ENCODE peak calls at places on chromosomes 3 and 15, in four cellular contexts. S is neural progenitor cell, O is hepatocyte, J is GM23338. N is an unnamed sample.

GRCh38 chr3:51319271-51319670 is 65.8 kb upstream of the MANF start:
- DNase-seq in S (no peak), O (no peak), J (no peak), N (no peak)

GRCh38 chr3:54831091-54831490 is 96.8 kb downstream of the LRTM1 start:
- DNase-seq in S (no peak), O (no peak), J (no peak), N (no peak)

GRCh38 chr3:111723293-111723963 is 128.3 kb upstream of the ZBED2 start:
- DNase-seq in S (no peak), O (no peak), J (no peak), N (no peak)

GRCh38 chr3:178267158-178267838 is 268.9 kb upstream of the KCNMB2 start:
- DNase-seq in S (no peak), O (no peak), J (no peak), N (no peak)

GRCh38 chr3:121542924-121543323 is 2.9 kb downstream of the POLQ start:
- DNase-seq in S (no peak), O (no peak), J (no peak), N (no peak)

GRCh38 chr3:157127831-157128767 is 31.8 kb downstream of the CCNL1 start:
- DNase-seq in S (no peak), O (peak; percentile 88), J (no peak), N (peak; percentile 32)

GRCh38 chr3:32969656-32970055 is 18.2 kb downstream of the CCR4 start:
- DNase-seq in S (no peak), O (peak; percentile 13), J (no peak), N (no peak)

GRCh38 chr15:58698887-58699641 is 50.4 kb downstream of the ADAM10 start:
- DNase-seq in S (no peak), O (no peak), J (no peak), N (peak; percentile 21)

GRCh38 chr3:134281912-134282658 is 31.4 kb upstream of the RYK start:
- DNase-seq in S (no peak), O (no peak), J (peak; percentile 19), N (no peak)

GRCh38 chr3:141955163-141955562 is 78.7 kb downstream of the ATP1B3 start:
- DNase-seq in S (peak; percentile 57), O (no peak), J (no peak), N (no peak)

GRCh38 chr3:52030725-52031330 is 25.5 kb downstream of the DUSP7 start:
- DNase-seq in S (no peak), O (no peak), J (no peak), N (no peak)

GRCh38 chr3:187063286-187064081 is 75.8 kb downstream of the RPL39L start:
- DNase-seq in S (no peak), O (no peak), J (peak; percentile 37), N (peak; percentile 78)

GRCh38 chr15:29129221-29129620 is 140.4 kb downstream of the NSMCE3 start:
- DNase-seq in S (no peak), O (no peak), J (no peak), N (peak; percentile 53)

GRCh38 chr3:158105710-158106438 is at the start of gene SHOX2:
- DNase-seq in S (peak; percentile 78), O (peak; percentile 52), J (peak; percentile 78), N (peak; percentile 29)

GRCh38 chr3:50375200-50375931 is 16.0 kb upstream of the TMEM115 start:
- DNase-seq in S (peak; percentile 50), O (no peak), J (peak; percentile 65), N (no peak)

GRCh38 chr3:113286524-113286923 is 75.2 kb downstream of the BOC start:
- DNase-seq in S (no peak), O (no peak), J (no peak), N (no peak)

GRCh38 chr3:100706365-100706764 is 2.9 kb upstream of the TFG start:
- DNase-seq in S (no peak), O (no peak), J (no peak), N (no peak)

GRCh38 chr3:10142707-10143560 is 1.4 kb downstream of the VHL start:
- DNase-seq in S (no peak), O (no peak), J (peak; percentile 54), N (no peak)

GRCh38 chr3:41138601-41139000 is 60.7 kb upstream of the CTNNB1 start:
- DNase-seq in S (no peak), O (no peak), J (no peak), N (no peak)

GRCh38 chr3:134516905-134517304 is 31.0 kb downstream of the CEP63 start:
- DNase-seq in S (no peak), O (no peak), J (no peak), N (no peak)

GRCh38 chr15:51186121-51186795 is 91.6 kb upstream of the TNFAIP8L3 start:
- DNase-seq in S (no peak), O (no peak), J (no peak), N (no peak)

GRCh38 chr15:78055923-78056713 is 21.4 kb downstream of the TBC1D2B start:
- DNase-seq in S (peak; percentile 65), O (peak; percentile 53), J (no peak), N (no peak)

GRCh38 chr3:111534701-111535100 is 7.3 kb upstream of the CD96 start:
- DNase-seq in S (no peak), O (no peak), J (no peak), N (no peak)

GRCh38 chr3:9793161-9793781 is 389 bp downstream of the ARPC4 start:
- DNase-seq in S (peak; percentile 37), O (peak; percentile 67), J (peak; percentile 62), N (peak; percentile 35)

GRCh38 chr15:93327364-93327763 is 238.4 kb upstream of the RGMA start:
- DNase-seq in S (no peak), O (no peak), J (no peak), N (no peak)

GRCh38 chr3:100129944-100130343 is 15.6 kb upstream of the FILIP1L start:
- DNase-seq in S (no peak), O (no peak), J (no peak), N (no peak)

GRCh38 chr3:119469378-119470189 is 821 bp downstream of the POGLUT1 start:
- DNase-seq in S (no peak), O (peak; percentile 34), J (no peak), N (peak; percentile 14)

GRCh38 chr3:186971578-186971977 is 41.3 kb downstream of the ST6GAL1 start:
- DNase-seq in S (no peak), O (no peak), J (no peak), N (no peak)

DNA sequence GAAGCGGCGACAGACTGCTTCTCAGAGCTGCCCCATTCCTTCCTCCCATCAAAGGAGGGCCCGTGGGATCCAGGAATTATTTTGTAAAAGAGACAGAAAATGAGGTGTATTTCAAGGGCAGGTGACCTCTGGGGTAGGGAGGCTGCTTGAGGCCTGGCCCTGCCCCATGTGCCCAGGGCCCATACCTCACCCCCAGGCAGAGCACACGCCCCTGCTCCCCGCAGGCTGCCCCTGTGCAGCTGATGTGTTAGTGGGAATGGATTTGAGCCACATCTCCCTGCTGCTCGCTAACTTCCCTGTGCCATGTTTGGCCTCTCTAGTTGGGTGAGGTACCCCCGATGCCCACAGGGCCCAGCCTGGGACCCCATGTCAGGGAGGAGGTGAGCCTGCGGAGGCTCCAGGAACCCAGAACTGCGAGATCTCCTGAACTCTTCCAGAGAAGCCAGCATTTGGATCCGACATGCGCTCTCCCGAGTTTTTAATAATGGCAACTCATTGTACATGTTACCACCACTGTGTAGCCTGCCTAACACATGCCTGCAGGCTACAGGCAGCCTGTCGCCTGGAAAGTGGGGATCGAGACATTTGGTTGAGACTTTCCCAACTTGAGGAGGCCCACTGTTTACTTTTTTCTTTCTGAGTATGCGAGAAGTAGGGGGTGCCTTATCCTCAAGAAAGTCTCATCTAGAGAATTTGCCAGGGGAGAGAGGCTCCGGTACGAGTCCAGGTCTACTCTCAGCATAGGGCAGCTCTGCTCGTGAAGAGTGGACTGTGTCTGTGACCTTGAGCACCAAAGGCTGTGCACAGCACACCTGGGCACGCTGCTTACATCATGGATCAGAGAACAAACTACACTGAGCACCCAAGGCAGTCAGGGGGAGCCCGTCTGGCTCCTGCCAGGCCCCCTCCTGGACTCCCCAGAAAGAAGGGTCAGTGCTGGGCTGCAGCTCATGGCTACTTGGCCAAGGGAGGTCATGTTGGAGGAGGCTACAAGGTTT is 36.1 kb downstream of the PCSK6 start:
- DNase-seq in S (peak; percentile 37), O (no peak), J (no peak), N (no peak)
- TF ChIP-seq EZH2phosphoT487 in S (no peak), O (no peak), J (no peak), N (no peak)

DNA sequence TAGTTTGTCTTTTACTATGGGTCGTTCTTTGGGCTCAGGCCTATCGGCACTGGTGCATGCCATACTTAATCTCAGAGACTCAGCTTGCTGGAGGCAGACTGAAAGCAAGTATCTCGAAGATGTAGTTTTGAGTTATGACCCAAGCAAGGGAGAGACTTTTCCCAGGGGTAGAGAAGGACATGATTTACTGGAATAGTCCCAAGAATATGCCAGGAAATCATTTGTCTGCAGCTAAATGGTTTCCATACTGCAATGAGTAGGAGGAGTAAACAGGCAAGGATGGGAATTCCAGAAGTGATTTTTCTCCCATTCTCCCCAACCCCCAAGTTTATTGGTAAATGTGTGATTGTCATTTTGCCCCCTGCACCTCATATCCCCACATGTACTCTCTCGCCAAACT is 35.4 kb upstream of the LACTB start:
- DNase-seq in S (no peak), O (no peak), J (no peak), N (no peak)
- TF ChIP-seq EZH2phosphoT487 in S (no peak), O (no peak), J (no peak), N (no peak)

GRCh38 chr3:38026856-38027255 is 2.6 kb downstream of the PLCD1 start:
- DNase-seq in S (no peak), O (peak; percentile 2), J (no peak), N (no peak)

GRCh38 chr3:38030126-38031021 is 932 bp upstream of the PLCD1 start:
- DNase-seq in S (no peak), O (peak; percentile 58), J (no peak), N (no peak)

GRCh38 chr3:38029400-38030125 is at the start of gene PLCD1:
- DNase-seq in S (peak; percentile 94), O (peak; percentile 89), J (peak; percentile 90), N (no peak)

GRCh38 chr3:38027466-38028465 is 1.7 kb downstream of the PLCD1 start:
- DNase-seq in S (no peak), O (peak; percentile 11), J (no peak), N (no peak)

DNA sequence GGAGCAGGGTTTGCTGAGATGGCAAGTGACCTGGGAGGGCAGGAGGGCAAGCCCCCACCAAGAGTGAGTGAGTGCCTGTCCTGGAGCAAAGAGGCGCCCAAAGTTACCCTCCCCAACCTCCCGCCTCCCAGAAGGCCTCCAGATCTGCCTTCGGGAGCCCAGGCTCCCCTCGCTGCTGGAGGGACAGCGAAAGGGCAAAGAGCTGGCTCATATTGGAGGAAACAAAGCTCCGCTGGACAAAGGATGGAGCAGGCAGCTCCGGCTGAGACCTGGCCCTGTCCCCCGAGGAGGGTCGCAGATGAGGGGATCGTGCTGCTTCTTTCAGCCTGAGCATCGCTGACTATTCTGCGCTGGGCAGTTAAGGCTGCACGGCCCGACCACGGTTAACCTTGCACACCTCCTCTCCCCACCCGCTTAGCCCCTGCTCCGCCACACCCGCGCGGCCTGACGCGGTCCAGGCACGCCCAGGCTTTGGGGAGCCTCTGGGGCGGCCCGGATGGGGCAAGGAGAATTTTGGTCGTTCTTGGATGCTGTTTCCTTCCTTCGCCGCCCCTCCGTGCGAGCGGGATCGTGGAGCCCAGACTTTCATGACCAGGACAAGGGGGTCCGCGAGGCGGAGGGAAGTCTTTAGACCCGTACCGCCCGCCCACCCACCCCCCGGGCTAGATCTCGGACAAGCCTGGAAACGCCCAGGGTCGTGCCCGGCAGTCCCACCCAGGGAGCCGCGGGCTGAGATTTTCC is 651 bp downstream of the PLCD1 start:
- DNase-seq in S (peak; percentile 78), O (peak; percentile 42), J (peak; percentile 54), N (no peak)
- TF ChIP-seq EZH2phosphoT487 in S (no peak), O (no peak), J (no peak), N (no peak)

DNA sequence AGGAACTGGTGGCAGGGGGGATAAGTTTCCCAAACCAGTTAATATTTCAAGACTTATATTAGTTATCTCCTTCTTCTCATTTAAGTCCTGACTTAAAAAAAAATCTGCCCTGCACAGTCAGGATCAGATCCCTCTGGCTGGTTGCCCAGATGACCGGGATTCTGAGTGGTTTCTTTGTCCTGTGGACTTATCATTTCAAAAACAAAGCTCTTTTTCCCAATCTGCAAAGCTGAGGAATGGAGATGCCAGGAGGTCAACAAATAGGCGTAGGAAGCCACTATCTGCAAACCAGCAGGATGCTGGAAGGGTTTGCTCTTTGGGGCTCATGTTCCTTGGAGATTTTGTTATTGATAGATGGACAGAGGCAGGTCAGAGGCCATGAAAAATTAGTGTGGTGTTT is 5.8 kb downstream of the C3orf20 start:
- DNase-seq in S (no peak), O (no peak), J (no peak), N (no peak)
- TF ChIP-seq EZH2phosphoT487 in S (no peak), O (no peak), J (no peak), N (no peak)